ENCODE peak calls at places on chromosomes 1 and 21, in four cellular contexts. J is testis, D is NCI-H345, Q is GM13977. E is an unnamed sample.

GRCh38 chr1:167774710-167775109 is 52.9 kb downstream of the MPZL1 start:
- DNase-seq in J (no peak), D (no peak), Q (no peak), E (no peak)

GRCh38 chr1:98172022-98172421 is 251.2 kb upstream of the DPYD start:
- DNase-seq in J (no peak), Q (no peak), D (no peak), E (no peak)

GRCh38 chr1:212132040-212132439 is 96.5 kb downstream of the DTL start:
- DNase-seq in D (no peak), Q (no peak), J (no peak), E (peak; percentile 28)

GRCh38 chr1:176785810-176786209 is 322.8 kb downstream of the PAPPA2 start:
- DNase-seq in J (no peak), D (no peak), Q (no peak), E (no peak)

GRCh38 chr1:170808229-170808870 is 127.0 kb upstream of the MROH9 start:
- DNase-seq in J (no peak), Q (no peak), D (no peak), E (no peak)

GRCh38 chr1:243917177-243917862 is 67.3 kb upstream of the AKT3 start:
- DNase-seq in Q (peak; percentile 43), J (peak; percentile 35), D (peak; percentile 41), E (no peak)

GRCh38 chr1:51237714-51238403 is 1.8 kb downstream of the RNF11 start:
- DNase-seq in J (peak; percentile 38), Q (no peak), D (peak; percentile 11), E (no peak)

GRCh38 chr1:174322202-174322862 is 125.4 kb upstream of the GPR52 start:
- DNase-seq in D (no peak), J (no peak), Q (no peak), E (no peak)

GRCh38 chr1:111241797-111242196 is 14.3 kb downstream of the CHI3L2 start:
- DNase-seq in Q (no peak), D (no peak), J (no peak), E (no peak)

GRCh38 chr1:201119206-201119814 is 7.1 kb upstream of the CACNA1S start:
- DNase-seq in D (peak; percentile 34), Q (peak; percentile 72), J (peak; percentile 47), E (peak; percentile 33)

GRCh38 chr1:53552146-53552940 is 93.1 kb downstream of the DMRTB1 start:
- DNase-seq in Q (no peak), D (peak; percentile 55), J (no peak), E (no peak)

GRCh38 chr1:206518743-206519142 is 11.4 kb downstream of the RASSF5 start:
- DNase-seq in Q (no peak), D (no peak), J (no peak), E (no peak)

GRCh38 chr1:27572019-27572678 is 31.8 kb downstream of the AHDC1 start:
- DNase-seq in Q (no peak), D (no peak), J (no peak), E (no peak)

GRCh38 chr1:19563336-19564097 is 78.2 kb upstream of the CAPZB start:
- DNase-seq in J (peak; percentile 67), Q (no peak), D (no peak), E (no peak)

GRCh38 chr1:97745912-97746311 is 174.9 kb downstream of the DPYD start:
- DNase-seq in Q (no peak), J (no peak), D (no peak), E (no peak)

GRCh38 chr1:117180571-117180970 is 30.2 kb downstream of the VTCN1 start:
- DNase-seq in Q (no peak), J (peak; percentile 73), D (no peak), E (no peak)

GRCh38 chr1:161139765-161140164 is 7.3 kb upstream of the DEDD start:
- DNase-seq in D (peak; percentile 13), J (peak; percentile 65), Q (peak; percentile 54), E (no peak)

GRCh38 chr1:246647113-246647512 is 77.1 kb upstream of the SCCPDH start:
- DNase-seq in J (peak; percentile 51), Q (no peak), D (peak; percentile 4), E (no peak)

GRCh38 chr1:147769107-147769506 is 8.7 kb upstream of the GJA5 start:
- DNase-seq in J (no peak), Q (no peak), D (no peak), E (no peak)

GRCh38 chr1:88608139-88608943 is 75.7 kb upstream of the PKN2 start:
- DNase-seq in J (no peak), D (peak; percentile 11), Q (peak; percentile 38), E (no peak)

GRCh38 chr1:98854137-98854536 is 150.5 kb downstream of the PLPPR5 start:
- DNase-seq in J (no peak), D (no peak), Q (no peak), E (no peak)

GRCh38 chr1:24181619-24182018 is 5.5 kb downstream of the IFNLR1 start:
- DNase-seq in J (no peak), D (no peak), Q (no peak), E (no peak)

GRCh38 chr21:36260030-36260787 is 59.8 kb upstream of the MORC3 start:
- DNase-seq in J (peak; percentile 61), D (peak; percentile 6), Q (peak; percentile 70), E (no peak)

GRCh38 chr1:201916649-201917249 is 28.1 kb downstream of the SHISA4 start:
- DNase-seq in J (peak; percentile 68), D (no peak), Q (no peak), E (no peak)

GRCh38 chr1:44154049-44154448 is 12.6 kb upstream of the KLF18 start:
- DNase-seq in Q (no peak), J (no peak), D (no peak), E (no peak)

GRCh38 chr1:4690951-4691675 is 36.7 kb downstream of the AJAP1 start:
- DNase-seq in J (no peak), D (no peak), Q (no peak), E (no peak)

GRCh38 chr1:181094813-181095212 is 6.3 kb downstream of the IER5 start:
- DNase-seq in D (no peak), J (peak; percentile 41), Q (no peak), E (no peak)

GRCh38 chr1:174352883-174353608 is 94.7 kb upstream of the GPR52 start:
- DNase-seq in Q (no peak), D (peak; percentile 23), J (no peak), E (no peak)

GRCh38 chr1:171645553-171646336 is 6.7 kb downstream of the MYOC start:
- DNase-seq in J (peak; percentile 69), D (no peak), Q (no peak), E (no peak)

GRCh38 chr1:228842094-228842775 is 107.0 kb downstream of the RHOU start:
- DNase-seq in Q (no peak), D (no peak), J (no peak), E (no peak)

GRCh38 chr1:55768345-55768952 is 553.3 kb upstream of the USP24 start:
- DNase-seq in J (no peak), D (no peak), Q (no peak), E (no peak)

GRCh38 chr1:151574575-151575529 is 34.7 kb downstream of the TUFT1 start:
- DNase-seq in J (no peak), D (no peak), Q (no peak), E (no peak)

GRCh38 chr1:241646201-241646600 is 5.9 kb upstream of the WDR64 start:
- DNase-seq in J (no peak), D (no peak), Q (no peak), E (no peak)